ENCODE peak calls at places on chromosomes 2 and 18, in five cellular contexts. G is mammary epithelial cell, M is NT2/D1, P is A549, N is ovary. I is an unnamed sample.

GRCh38 chr2:238098854-238099708 is 1.1 kb upstream of the ESPNL start:
- DNase-seq in N (no peak), P (no peak), G (no peak), M (no peak), I (no peak)

GRCh38 chr2:229425573-229425972 is 154.5 kb upstream of the PID1 start:
- DNase-seq in G (no peak), P (no peak), N (no peak), M (no peak), I (no peak)

GRCh38 chr2:189178007-189178406 is 1.6 kb downstream of the COL5A2 start:
- DNase-seq in G (peak; percentile 9), P (peak; percentile 32), N (no peak), M (no peak), I (no peak)

GRCh38 chr2:138727956-138728355 is 52.2 kb downstream of the NXPH2 start:
- DNase-seq in P (no peak), N (no peak), G (no peak), M (no peak), I (no peak)

GRCh38 chr2:221994926-221995325 is 303.9 kb downstream of the PAX3 start:
- DNase-seq in M (no peak), P (no peak), G (no peak), N (no peak), I (no peak)

GRCh38 chr2:208384637-208385036 is 22.0 kb upstream of the PTH2R start:
- DNase-seq in P (no peak), G (no peak), M (no peak), N (no peak), I (no peak)

GRCh38 chr2:160351978-160352377 is 141.6 kb downstream of the RBMS1 start:
- DNase-seq in N (no peak), G (peak; percentile 80), M (no peak), P (peak; percentile 52), I (no peak)

GRCh38 chr2:25816249-25816648 is 62.0 kb downstream of the ASXL2 start:
- DNase-seq in G (no peak), N (no peak), P (no peak), M (no peak), I (no peak)

GRCh38 chr18:48479531-48479930 is 59.3 kb upstream of the CTIF start:
- DNase-seq in N (no peak), P (no peak), M (no peak), G (no peak), I (no peak)

GRCh38 chr18:32081881-32082280 is 9.8 kb upstream of the RNF138 start:
- DNase-seq in G (no peak), N (no peak), M (no peak), P (no peak), I (no peak)

GRCh38 chr2:201643216-201643651 is at the start of gene TMEM237:
- DNase-seq in N (peak; percentile 75), P (peak; percentile 54), G (peak; percentile 63), M (no peak), I (peak; percentile 51)

GRCh38 chr18:13243363-13243762 is 24.8 kb downstream of the LDLRAD4 start:
- DNase-seq in P (no peak), N (no peak), G (no peak), M (no peak), I (no peak)

GRCh38 chr2:237570776-237571335 is 4.5 kb downstream of the PRLH start:
- DNase-seq in N (no peak), P (no peak), M (no peak), G (no peak), I (no peak)

GRCh38 chr2:240999001-240999791 is 778 bp downstream of the SNED1 start:
- DNase-seq in N (peak; percentile 47), M (no peak), G (no peak), P (no peak), I (no peak)

GRCh38 chr18:46916551-46917107 is 678 bp downstream of the PIAS2 start:
- DNase-seq in M (peak; percentile 18), G (peak; percentile 35), P (peak; percentile 14), N (no peak), I (no peak)

GRCh38 chr2:197628043-197628500 is 47.3 kb downstream of the RFTN2 start:
- DNase-seq in M (no peak), N (no peak), P (no peak), G (peak; percentile 68), I (no peak)

GRCh38 chr2:9473308-9473984 is 905 bp upstream of the IAH1 start:
- DNase-seq in G (no peak), M (no peak), P (peak; percentile 52), N (peak; percentile 31), I (no peak)

GRCh38 chr2:96098900-96099590 is 17.3 kb downstream of the ADRA2B start:
- DNase-seq in M (no peak), P (no peak), G (no peak), N (no peak), I (no peak)

GRCh38 chr2:234293973-234294372 is 202.9 kb downstream of the ARL4C start:
- DNase-seq in P (no peak), N (no peak), G (peak; percentile 51), M (peak; percentile 33), I (no peak)

GRCh38 chr2:184562532-184562931 is 35.8 kb upstream of the ZNF804A start:
- DNase-seq in G (peak; percentile 14), N (no peak), M (no peak), P (no peak), I (no peak)

GRCh38 chr2:234060236-234060635 is 9.7 kb downstream of the SPP2 start:
- DNase-seq in M (no peak), P (no peak), N (no peak), G (no peak), I (no peak)

GRCh38 chr2:127014224-127014623 is 92.7 kb downstream of the BIN1 start:
- DNase-seq in N (no peak), G (peak; percentile 17), P (no peak), M (no peak), I (no peak)

GRCh38 chr2:216683846-216684245 is 11.5 kb downstream of the IGFBP5 start:
- DNase-seq in P (peak; percentile 66), M (no peak), G (peak; percentile 95), N (peak; percentile 88), I (no peak)

GRCh38 chr2:233098615-233099014 is 38.5 kb downstream of the INPP5D start:
- DNase-seq in P (no peak), G (no peak), M (no peak), N (no peak), I (no peak)

GRCh38 chr2:197497301-197497700 is 2.3 kb downstream of the HSPD1 start:
- DNase-seq in G (no peak), M (no peak), P (no peak), N (no peak), I (no peak)

GRCh38 chr2:168717790-168718502 is 84.5 kb upstream of the NOSTRIN start:
- DNase-seq in N (no peak), P (no peak), G (peak; percentile 73), M (no peak), I (no peak)

GRCh38 chr2:175690113-175690716 is 311.9 kb downstream of the LNPK start:
- DNase-seq in G (peak; percentile 49), P (peak; percentile 67), N (peak; percentile 25), M (peak; percentile 69), I (no peak)

GRCh38 chr2:203104273-203104672 is 89.6 kb downstream of the NBEAL1 start:
- DNase-seq in M (no peak), N (no peak), G (no peak), P (no peak), I (no peak)

GRCh38 chr18:71809711-71810110 is 734.4 kb downstream of the CBLN2 start:
- DNase-seq in M (no peak), N (no peak), P (no peak), G (peak; percentile 2), I (no peak)

GRCh38 chr2:152431370-152432098 is 96.6 kb downstream of the FMNL2 start:
- DNase-seq in P (no peak), G (no peak), N (no peak), M (no peak), I (no peak)

GRCh38 chr2:39362595-39362994 is 74.5 kb downstream of the MAP4K3 start:
- DNase-seq in N (no peak), P (no peak), G (no peak), M (no peak), I (no peak)

GRCh38 chr2:39361511-39361910 is 75.6 kb downstream of the MAP4K3 start:
- DNase-seq in P (no peak), M (no peak), G (no peak), N (no peak), I (no peak)

GRCh38 chr2:39356922-39357639 is 80.0 kb downstream of the MAP4K3 start:
- DNase-seq in N (no peak), P (no peak), M (no peak), G (no peak), I (no peak)

GRCh38 chr2:39359453-39360038 is 77.5 kb downstream of the MAP4K3 start:
- DNase-seq in G (no peak), M (no peak), N (no peak), P (peak; percentile 14), I (no peak)
- H3K9me3 ChIP-seq in G (peaks cover 25% of the 10 kb centered on the region), M (peaks cover 65% of the 10 kb centered on the region), N (peaks cover 12% of the 10 kb centered on the region), P (peaks cover 51% of the 10 kb centered on the region), I (peaks cover 13% of the 10 kb centered on the region)

DNA sequence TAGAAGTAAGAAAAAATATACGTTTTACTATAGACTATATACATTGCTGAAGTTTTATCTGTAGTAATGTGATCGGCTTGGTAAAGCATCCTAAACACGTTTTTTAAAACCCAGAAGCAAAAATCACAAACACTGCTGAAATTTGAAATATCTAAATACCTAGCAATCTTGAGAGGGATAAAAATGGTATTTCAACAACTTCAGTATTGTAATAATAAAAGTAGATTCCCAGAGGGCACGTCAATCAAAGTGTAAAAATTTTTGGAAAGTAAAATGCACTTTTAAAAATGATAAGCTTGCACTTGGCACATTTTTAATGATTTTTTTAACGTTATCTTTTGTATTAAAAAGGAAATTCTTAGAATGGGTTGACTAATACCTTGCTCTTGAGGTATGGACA is 1.6 kb downstream of the ZC3H6 start:
- DNase-seq in P (no peak), G (no peak), M (no peak), N (no peak), I (no peak)
- H3K9me3 ChIP-seq in P (no peaks in the 10 kb centered on the region), G (no peaks in the 10 kb centered on the region), M (no peaks in the 10 kb centered on the region), N (no peaks in the 10 kb centered on the region), I (no peaks in the 10 kb centered on the region)

DNA sequence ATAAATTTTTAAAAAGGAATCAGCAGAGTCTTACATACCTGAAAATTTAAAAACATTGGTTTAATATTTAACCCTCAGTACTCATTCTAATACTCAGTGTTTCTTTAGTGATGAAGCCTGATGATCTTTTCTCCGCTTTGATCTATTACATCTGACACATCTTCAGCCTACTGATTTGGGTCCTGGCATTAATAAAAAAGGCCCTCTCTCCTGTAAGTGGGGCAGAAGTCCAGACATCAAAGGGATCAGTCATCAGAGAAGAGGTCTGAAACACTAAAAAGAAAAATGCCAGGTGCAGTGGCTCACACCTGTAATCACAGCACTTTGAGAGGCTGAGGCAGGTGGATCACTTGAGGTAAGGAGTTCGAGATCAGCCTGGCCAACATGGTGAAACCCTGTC is 581.1 kb upstream of the LRATD1 start:
- DNase-seq in P (no peak), G (no peak), N (no peak), M (no peak), I (no peak)
- H3K9me3 ChIP-seq in P (peaks cover 6% of the 10 kb centered on the region), G (no peaks in the 10 kb centered on the region), N (no peaks in the 10 kb centered on the region), M (no peaks in the 10 kb centered on the region), I (no peaks in the 10 kb centered on the region)

DNA sequence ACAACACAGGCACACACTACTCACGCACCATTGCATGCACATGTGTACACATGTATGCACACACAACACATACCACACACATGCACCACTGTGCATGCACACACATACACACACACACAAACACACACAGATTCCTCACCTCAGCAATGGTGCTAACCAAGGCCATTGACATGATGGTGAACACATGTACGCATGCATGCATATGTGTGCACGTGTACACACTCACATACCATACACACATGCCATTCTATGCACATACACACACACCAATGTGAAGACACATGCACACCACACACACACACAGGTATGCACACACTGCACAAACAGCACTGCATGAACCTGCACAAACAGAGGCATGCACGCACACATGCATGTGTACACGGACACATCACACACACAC is 976.0 kb downstream of the DCDC2C start:
- DNase-seq in G (no peak), N (no peak), P (no peak), M (no peak), I (no peak)
- H3K9me3 ChIP-seq in G (peaks cover 26% of the 10 kb centered on the region), N (no peaks in the 10 kb centered on the region), P (peaks cover 6% of the 10 kb centered on the region), M (no peaks in the 10 kb centered on the region), I (no peaks in the 10 kb centered on the region)

GRCh38 chr2:47455411-47455810 is 52.5 kb downstream of the MSH2 start:
- DNase-seq in P (no peak), M (no peak), G (no peak), N (no peak), I (no peak)
- H3K9me3 ChIP-seq in P (no peaks in the 10 kb centered on the region), M (no peaks in the 10 kb centered on the region), G (no peaks in the 10 kb centered on the region), N (no peaks in the 10 kb centered on the region), I (no peaks in the 10 kb centered on the region)

I was measured in T-helper 17 cell.